ENCODE peak calls at places on chromosomes 2 and 18, in six cellular contexts. G is tibial artery; H is small intestine; V is CD4-positive, CD25-positive, alpha-beta regulatory T cell; D is lung; O is CD4-positive, alpha-beta memory T cell. P is an unnamed sample. For H3K4me1, the result is how much of the 10 kb centered on the place peaks cover.

GRCh38 chr2:121591199-121591598 is 58.1 kb downstream of the CLASP1 start:
- DNase-seq in G (no peak), H (no peak), V (no peak), D (no peak), O (no peak), P (no peak)

GRCh38 chr2:29753676-29754444 is 167.5 kb downstream of the ALK start:
- DNase-seq in G (no peak), H (no peak), V (no peak), D (no peak), O (no peak), P (no peak)

GRCh38 chr2:27442282-27442980 is at the start of gene KRTCAP3:
- DNase-seq in G (no peak), H (peak), V (peak), D (peak), O (peak), P (no peak)

GRCh38 chr2:10078704-10079191 is 1.5 kb downstream of the CYS1 start:
- DNase-seq in G (no peak), H (no peak), V (no peak), D (no peak), O (no peak), P (no peak)

GRCh38 chr2:189299974-189300373 is 120.4 kb upstream of the COL5A2 start:
- DNase-seq in G (no peak), H (no peak), V (no peak), D (no peak), O (no peak), P (no peak)

GRCh38 chr2:231371430-231372054 is 24.0 kb upstream of the B3GNT7 start:
- DNase-seq in G (no peak), H (no peak), V (no peak), D (no peak), O (no peak), P (no peak)

GRCh38 chr2:121099329-121100318 is 185.4 kb downstream of the TFCP2L1 start:
- DNase-seq in G (no peak), H (peak), V (no peak), D (peak), O (no peak), P (no peak)

GRCh38 chr18:29652797-29653196 is 1389.7 kb downstream of the DSC3 start:
- DNase-seq in G (no peak), H (no peak), V (no peak), D (no peak), O (no peak), P (no peak)

GRCh38 chr18:57772387-57772799 is 30.7 kb downstream of the ATP8B1 start:
- DNase-seq in G (no peak), H (peak), V (no peak), D (no peak), O (no peak), P (no peak)

GRCh38 chr2:193542762-193543161 is 1348.0 kb upstream of the TMEFF2 start:
- DNase-seq in G (no peak), H (no peak), V (no peak), D (no peak), O (no peak), P (no peak)

GRCh38 chr2:160141944-160142343 is 58.1 kb downstream of the ITGB6 start:
- DNase-seq in G (no peak), H (no peak), V (no peak), D (no peak), O (no peak), P (no peak)

GRCh38 chr2:181380581-181380980 is 76.6 kb upstream of the ITGA4 start:
- DNase-seq in G (no peak), H (no peak), V (no peak), D (no peak), O (no peak), P (no peak)

GRCh38 chr2:86615596-86615995 is 8.1 kb downstream of the RNF103 start:
- DNase-seq in G (no peak), H (no peak), V (no peak), D (no peak), O (no peak), P (no peak)

GRCh38 chr2:168469281-168469988 is 13.4 kb downstream of the CERS6 start:
- DNase-seq in G (no peak), H (no peak), V (no peak), D (no peak), O (no peak), P (no peak)
- H3K27ac ChIP-seq in G (no peak), H (no peak), V (no peak), D (no peak), O (no peak), P (no peak)

GRCh38 chr2:232547991-232548390 is 2.4 kb downstream of the TIGD1 start:
- DNase-seq in G (no peak), H (no peak), V (no peak), D (no peak), O (no peak), P (no peak)

GRCh38 chr2:232544674-232545073 is 5.2 kb downstream of the CHRNG start:
- DNase-seq in G (no peak), H (no peak), V (no peak), D (no peak), O (no peak), P (no peak)

GRCh38 chr2:232543491-232543890 is 4.0 kb downstream of the CHRNG start:
- DNase-seq in G (no peak), H (no peak), V (no peak), D (no peak), O (no peak), P (no peak)

GRCh38 chr2:232543928-232544631 is 4.6 kb downstream of the CHRNG start:
- DNase-seq in G (no peak), H (no peak), V (no peak), D (no peak), O (no peak), P (no peak)

DNA sequence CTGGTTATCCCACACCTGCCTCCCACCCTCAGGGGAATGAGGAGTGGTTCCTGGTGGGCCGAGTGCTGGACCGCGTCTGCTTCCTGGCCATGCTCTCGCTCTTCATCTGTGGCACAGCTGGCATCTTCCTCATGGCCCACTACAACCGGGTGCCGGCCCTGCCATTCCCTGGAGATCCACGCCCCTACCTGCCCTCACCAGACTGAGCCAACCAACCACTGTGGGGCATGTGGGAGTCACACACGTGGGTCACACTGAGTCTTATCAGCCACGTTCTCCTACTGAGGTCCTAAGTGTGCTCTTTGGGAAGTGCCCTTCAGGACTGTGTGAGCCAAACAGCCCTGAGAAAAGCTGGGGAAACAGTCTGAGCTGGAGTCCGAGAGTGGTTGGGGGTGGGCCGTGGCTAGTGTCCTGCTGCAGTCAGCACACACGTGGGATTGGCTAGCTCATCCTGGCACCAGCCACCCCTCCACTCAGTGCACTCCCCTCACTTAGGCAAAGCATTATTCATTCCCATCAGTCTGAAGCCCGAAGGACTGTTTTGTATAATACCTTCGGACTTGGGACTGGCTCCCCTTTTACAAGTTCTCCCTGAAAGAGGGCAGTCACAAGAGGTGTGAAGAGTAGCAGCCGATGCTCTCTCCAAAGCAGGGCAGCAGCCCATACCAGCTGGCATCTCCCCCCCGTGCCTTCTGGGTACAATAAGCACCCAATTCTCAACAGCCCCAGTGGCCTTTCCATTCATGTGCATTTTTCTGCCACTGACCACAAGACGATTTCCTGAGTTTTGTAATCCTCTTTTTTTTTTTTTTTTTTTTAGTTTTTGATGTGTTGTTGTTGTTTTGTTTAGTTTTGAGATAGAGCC is 4.6 kb downstream of the TIGD1 start:
- DNase-seq in G (no peak), H (no peak), V (no peak), D (peak), O (no peak), P (no peak)
- H3K4me1 ChIP-seq in G (under half), H (under half), V (under half), D (under half), O (under half), P (under half)

GRCh38 chr2:5759949-5760348 is 67.8 kb downstream of the SOX11 start:
- DNase-seq in G (no peak), H (no peak), V (no peak), D (no peak), O (no peak), P (no peak)

GRCh38 chr2:5758346-5758745 is 66.2 kb downstream of the SOX11 start:
- DNase-seq in G (no peak), H (no peak), V (no peak), D (no peak), O (no peak), P (no peak)

DNA sequence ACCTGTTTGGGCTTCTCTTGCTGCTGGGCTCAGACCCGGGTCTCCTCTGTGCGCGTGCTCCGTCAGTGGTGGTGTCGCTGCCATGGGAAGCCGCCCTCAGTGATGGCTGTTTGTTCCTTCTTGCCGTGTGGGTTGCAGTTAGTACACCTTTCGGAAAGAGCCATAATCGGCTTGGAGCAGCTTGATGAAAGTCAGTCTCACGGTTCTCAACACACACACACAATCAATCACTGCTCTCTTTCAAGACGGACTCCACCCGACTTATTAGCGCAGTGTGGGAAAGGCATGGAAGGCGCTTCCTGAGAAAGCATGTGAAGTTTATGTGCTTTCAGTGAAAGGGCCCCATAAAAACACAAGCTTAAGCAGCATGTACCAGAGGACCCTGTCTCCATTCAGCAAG is 64.1 kb downstream of the SOX11 start:
- DNase-seq in G (no peak), H (no peak), V (no peak), D (no peak), O (no peak), P (no peak)
- H3K27ac ChIP-seq in G (no peak), H (no peak), V (no peak), D (no peak), O (no peak), P (no peak)

GRCh38 chr2:190415251-190415650 is 7.1 kb downstream of the MFSD6 start:
- DNase-seq in G (no peak), H (no peak), V (no peak), D (no peak), O (no peak), P (no peak)

GRCh38 chr2:190413421-190413820 is 5.3 kb downstream of the MFSD6 start:
- DNase-seq in G (no peak), H (no peak), V (no peak), D (no peak), O (no peak), P (no peak)

GRCh38 chr2:190410171-190410570 is 2.0 kb downstream of the MFSD6 start:
- DNase-seq in G (no peak), H (no peak), V (no peak), D (no peak), O (no peak), P (no peak)

GRCh38 chr2:190415794-190416729 is 7.9 kb downstream of the MFSD6 start:
- DNase-seq in G (no peak), H (peak), V (peak), D (no peak), O (no peak), P (no peak)

GRCh38 chr2:190412971-190413370 is 4.8 kb downstream of the MFSD6 start:
- DNase-seq in G (no peak), H (no peak), V (no peak), D (no peak), O (no peak), P (no peak)
- H3K4me1 ChIP-seq in G (under half), H (under half), V (half or more), D (under half), O (half or more), P (under half)

GRCh38 chr18:55763298-55763697 is 175.3 kb upstream of the TCF4 start:
- DNase-seq in G (no peak), H (no peak), V (no peak), D (no peak), O (no peak), P (no peak)
- H3K27ac ChIP-seq in G (no peak), H (no peak), V (no peak), D (no peak), O (no peak), P (no peak)

GRCh38 chr2:130892793-130893785 is 56.4 kb downstream of the ARHGEF4 start:
- DNase-seq in G (no peak), H (no peak), V (no peak), D (no peak), O (no peak), P (no peak)

GRCh38 chr2:130896813-130897212 is 60.1 kb downstream of the ARHGEF4 start:
- DNase-seq in G (no peak), H (no peak), V (no peak), D (no peak), O (no peak), P (no peak)

GRCh38 chr2:130890941-130891669 is 54.4 kb downstream of the ARHGEF4 start:
- DNase-seq in G (no peak), H (no peak), V (no peak), D (no peak), O (no peak), P (no peak)

GRCh38 chr2:130891968-130892367 is 55.3 kb downstream of the ARHGEF4 start:
- DNase-seq in G (no peak), H (no peak), V (no peak), D (no peak), O (no peak), P (no peak)

GRCh38 chr2:130894326-130894942 is 57.7 kb downstream of the ARHGEF4 start:
- DNase-seq in G (no peak), H (no peak), V (no peak), D (no peak), O (no peak), P (no peak)
- H3K4me1 ChIP-seq in G (under half), H (under half), V (under half), D (under half), O (under half), P (under half)

P was measured in tibial nerve.